ENCODE peak calls at places on chromosomes 4 and X, in seven cellular contexts. One of them, this sample, is unnamed.
A peak's percentile ranks its signal among the peaks of the same experiment; 100 is the strongest.

GRCh38 chrX:118355225-118355920 is 9.5 kb downstream of the WDR44 start:
- DNase-seq in H1: no peak
- DNase-seq in K562: no peak
- DNase-seq in GM12891: no peak
- DNase-seq in GM12878: no peak
- DNase-seq in HepG2: no peak
- DNase-seq in SK-N-SH: no peak
- DNase-seq in this sample: no peak

GRCh38 chr4:40299704-40300336 is 35.3 kb upstream of the CHRNA9 start:
- DNase-seq in GM12891: no peak
- DNase-seq in SK-N-SH: no peak
- DNase-seq in HepG2: no peak
- DNase-seq in K562: no peak
- DNase-seq in H1: no peak
- DNase-seq in GM12878: no peak
- DNase-seq in this sample: no peak

GRCh38 chr4:163251204-163251603 is 81.2 kb downstream of the NPY1R start:
- DNase-seq in SK-N-SH: peak; percentile 8
- DNase-seq in H1: no peak
- DNase-seq in GM12891: no peak
- DNase-seq in HepG2: peak; percentile 4
- DNase-seq in GM12878: no peak
- DNase-seq in K562: no peak
- DNase-seq in this sample: no peak

GRCh38 chr4:83890816-83891215 is 354.9 kb downstream of the GPAT3 start:
- DNase-seq in SK-N-SH: no peak
- DNase-seq in K562: no peak
- DNase-seq in H1: no peak
- DNase-seq in GM12878: no peak
- DNase-seq in HepG2: no peak
- DNase-seq in GM12891: no peak
- DNase-seq in this sample: no peak

GRCh38 chr4:163195247-163195765 is 28.6 kb upstream of the NAF1 start:
- DNase-seq in SK-N-SH: no peak
- DNase-seq in GM12878: no peak
- DNase-seq in H1: no peak
- DNase-seq in HepG2: no peak
- DNase-seq in GM12891: no peak
- DNase-seq in K562: peak; percentile 92
- DNase-seq in this sample: no peak

GRCh38 chr4:145012841-145013240 is 85.2 kb downstream of the ANAPC10 start:
- DNase-seq in GM12891: no peak
- DNase-seq in H1: no peak
- DNase-seq in SK-N-SH: no peak
- DNase-seq in GM12878: no peak
- DNase-seq in K562: no peak
- DNase-seq in HepG2: peak; percentile 10
- DNase-seq in this sample: no peak

GRCh38 chrX:78945186-78945912 is at the start of gene P2RY10:
- DNase-seq in HepG2: no peak
- DNase-seq in GM12891: no peak
- DNase-seq in SK-N-SH: no peak
- DNase-seq in GM12878: peak; percentile 85
- DNase-seq in K562: no peak
- DNase-seq in H1: no peak
- DNase-seq in this sample: no peak

GRCh38 chr4:165560941-165561340 is 182.1 kb downstream of the CPE start:
- DNase-seq in K562: no peak
- DNase-seq in HepG2: no peak
- DNase-seq in SK-N-SH: no peak
- DNase-seq in GM12878: no peak
- DNase-seq in GM12891: no peak
- DNase-seq in H1: no peak
- DNase-seq in this sample: no peak

GRCh38 chr4:147825451-147826287 is 93.8 kb downstream of the ARHGAP10 start:
- DNase-seq in GM12891: no peak
- DNase-seq in HepG2: no peak
- DNase-seq in H1: no peak
- DNase-seq in SK-N-SH: no peak
- DNase-seq in GM12878: no peak
- DNase-seq in K562: no peak
- DNase-seq in this sample: no peak

GRCh38 chr4:148495463-148495862 is 53.2 kb upstream of the NR3C2 start:
- DNase-seq in GM12878: no peak
- DNase-seq in H1: no peak
- DNase-seq in SK-N-SH: no peak
- DNase-seq in HepG2: no peak
- DNase-seq in K562: no peak
- DNase-seq in GM12891: no peak
- DNase-seq in this sample: no peak

GRCh38 chrX:150049647-150050046 is 111.4 kb upstream of the EOLA2 start:
- DNase-seq in SK-N-SH: no peak
- DNase-seq in K562: no peak
- DNase-seq in GM12878: no peak
- DNase-seq in H1: no peak
- DNase-seq in HepG2: no peak
- DNase-seq in GM12891: no peak
- DNase-seq in this sample: no peak

GRCh38 chr4:40846556-40846955 is 96.8 kb downstream of the NSUN7 start:
- DNase-seq in SK-N-SH: no peak
- DNase-seq in GM12878: no peak
- DNase-seq in K562: no peak
- DNase-seq in GM12891: no peak
- DNase-seq in HepG2: no peak
- DNase-seq in H1: no peak
- DNase-seq in this sample: no peak

GRCh38 chrX:115650916-115651315 is 89.9 kb downstream of the PLS3 start:
- DNase-seq in GM12878: peak; percentile 17
- DNase-seq in GM12891: no peak
- DNase-seq in SK-N-SH: peak; percentile 52
- DNase-seq in H1: peak; percentile 50
- DNase-seq in HepG2: peak; percentile 33
- DNase-seq in K562: peak; percentile 8
- DNase-seq in this sample: no peak

GRCh38 chrX:103157511-103158316 is 57.2 kb upstream of the BEX4 start:
- DNase-seq in GM12878: no peak
- DNase-seq in SK-N-SH: peak; percentile 46
- DNase-seq in H1: peak; percentile 51
- DNase-seq in K562: peak; percentile 31
- DNase-seq in GM12891: no peak
- DNase-seq in HepG2: peak; percentile 6
- DNase-seq in this sample: no peak

GRCh38 chr4:129043523-129043922 is 49.8 kb downstream of the SCLT1 start:
- DNase-seq in SK-N-SH: no peak
- DNase-seq in K562: no peak
- DNase-seq in HepG2: peak; percentile 7
- DNase-seq in H1: no peak
- DNase-seq in GM12878: no peak
- DNase-seq in GM12891: no peak
- DNase-seq in this sample: no peak

GRCh38 chr4:3070709-3071500 is 3.4 kb downstream of the HTT-AS start:
- DNase-seq in HepG2: no peak
- DNase-seq in SK-N-SH: no peak
- DNase-seq in H1: no peak
- DNase-seq in GM12891: no peak
- DNase-seq in GM12878: no peak
- DNase-seq in K562: no peak
- DNase-seq in this sample: no peak

GRCh38 chrX:68902706-68903105 is 73.9 kb downstream of the EFNB1 start:
- DNase-seq in GM12878: no peak
- DNase-seq in K562: no peak
- DNase-seq in HepG2: no peak
- DNase-seq in H1: no peak
- DNase-seq in GM12891: no peak
- DNase-seq in SK-N-SH: no peak
- DNase-seq in this sample: no peak

GRCh38 chrX:22095306-22095705 is 63.2 kb downstream of the PHEX start:
- DNase-seq in GM12891: no peak
- DNase-seq in SK-N-SH: no peak
- DNase-seq in K562: no peak
- DNase-seq in HepG2: no peak
- DNase-seq in GM12878: no peak
- DNase-seq in H1: no peak
- DNase-seq in this sample: no peak

GRCh38 chr4:6362896-6363295 is 93.2 kb downstream of the WFS1 start:
- DNase-seq in HepG2: peak; percentile 31
- DNase-seq in GM12891: no peak
- DNase-seq in K562: peak; percentile 68
- DNase-seq in GM12878: no peak
- DNase-seq in H1: peak; percentile 87
- DNase-seq in SK-N-SH: no peak
- DNase-seq in this sample: no peak

GRCh38 chrX:20906571-20906970 is 467.6 kb upstream of the CNKSR2 start:
- DNase-seq in HepG2: no peak
- DNase-seq in GM12878: no peak
- DNase-seq in H1: no peak
- DNase-seq in SK-N-SH: no peak
- DNase-seq in GM12891: no peak
- DNase-seq in K562: no peak
- DNase-seq in this sample: no peak

GRCh38 chr4:82450966-82451755 is 20.8 kb downstream of the ENOPH1 start:
- DNase-seq in K562: no peak
- DNase-seq in HepG2: no peak
- DNase-seq in H1: no peak
- DNase-seq in GM12891: no peak
- DNase-seq in GM12878: no peak
- DNase-seq in SK-N-SH: peak; percentile 67
- DNase-seq in this sample: no peak

GRCh38 chrX:118823263-118824172 is at the start of gene ZCCHC12:
- DNase-seq in H1: peak; percentile 76
- DNase-seq in HepG2: peak; percentile 18
- DNase-seq in SK-N-SH: peak; percentile 77
- DNase-seq in K562: peak; percentile 82
- DNase-seq in GM12891: peak; percentile 32
- DNase-seq in GM12878: no peak
- DNase-seq in this sample: peak; percentile 39

GRCh38 chr4:72468904-72469502 is 100.0 kb downstream of the ADAMTS3 start:
- DNase-seq in HepG2: peak; percentile 17
- DNase-seq in GM12891: no peak
- DNase-seq in GM12878: no peak
- DNase-seq in SK-N-SH: no peak
- DNase-seq in K562: no peak
- DNase-seq in H1: no peak
- DNase-seq in this sample: no peak

GRCh38 chr4:13201241-13201640 is 282.9 kb downstream of the RAB28 start:
- DNase-seq in K562: no peak
- DNase-seq in SK-N-SH: no peak
- DNase-seq in GM12891: no peak
- DNase-seq in HepG2: no peak
- DNase-seq in GM12878: no peak
- DNase-seq in H1: no peak
- DNase-seq in this sample: no peak
- TF ChIP-seq TAF1 in K562: no peak
- TF ChIP-seq TAF1 in SK-N-SH: no peak
- TF ChIP-seq TAF1 in GM12891: no peak
- TF ChIP-seq TAF1 in HepG2: no peak
- TF ChIP-seq TAF1 in GM12878: no peak
- TF ChIP-seq TAF1 in H1: no peak
- TF ChIP-seq TAF1 in this sample: no peak

GRCh38 chrX:152899111-152899873 is 1.4 kb downstream of the ZNF185 start:
- DNase-seq in SK-N-SH: no peak
- DNase-seq in GM12878: no peak
- DNase-seq in GM12891: no peak
- DNase-seq in K562: no peak
- DNase-seq in H1: no peak
- DNase-seq in HepG2: no peak
- DNase-seq in this sample: no peak
- TF ChIP-seq POLR2AphosphoS5 in SK-N-SH: no peak
- TF ChIP-seq POLR2AphosphoS5 in GM12878: no peak
- TF ChIP-seq POLR2AphosphoS5 in GM12891: no peak
- TF ChIP-seq POLR2AphosphoS5 in K562: no peak
- TF ChIP-seq POLR2AphosphoS5 in H1: no peak
- TF ChIP-seq POLR2AphosphoS5 in HepG2: no peak
- TF ChIP-seq POLR2AphosphoS5 in this sample: no peak

DNA sequence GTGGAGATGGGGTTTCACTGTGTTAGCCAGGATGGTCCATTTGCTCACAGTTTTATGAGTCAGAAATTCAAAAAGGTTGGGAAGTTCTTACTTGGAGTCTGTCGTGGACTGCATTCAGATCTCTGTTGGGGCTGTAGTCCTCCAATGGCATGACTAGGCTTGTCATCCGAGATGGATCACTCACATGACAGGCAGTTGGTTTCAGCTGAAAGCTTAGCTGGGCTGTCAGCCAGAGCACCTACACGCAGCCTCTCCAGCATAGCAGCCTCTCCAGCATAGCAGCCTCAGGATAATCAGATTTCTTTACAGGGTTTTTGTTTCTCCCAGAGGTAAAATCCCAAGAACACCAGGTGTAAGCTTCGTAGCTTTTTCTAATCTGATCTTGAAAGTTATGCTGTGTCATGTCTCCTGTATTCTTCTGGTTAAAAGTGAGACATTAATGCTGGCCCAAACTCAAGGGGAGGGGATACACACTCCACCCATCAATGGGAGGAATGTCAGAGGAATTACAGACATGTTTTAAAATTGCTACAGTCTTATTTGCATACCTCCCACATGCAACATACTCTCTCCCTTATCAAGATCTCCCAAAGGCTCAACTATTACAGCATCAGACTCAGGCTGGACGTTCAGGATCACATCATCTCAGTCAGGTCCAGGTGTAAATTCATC is 31.6 kb upstream of the SOD3 start:
- DNase-seq in HepG2: no peak
- DNase-seq in SK-N-SH: no peak
- DNase-seq in H1: no peak
- DNase-seq in GM12891: no peak
- DNase-seq in K562: no peak
- DNase-seq in GM12878: no peak
- DNase-seq in this sample: no peak
- TF ChIP-seq TAF1 in HepG2: no peak
- TF ChIP-seq TAF1 in SK-N-SH: no peak
- TF ChIP-seq TAF1 in H1: no peak
- TF ChIP-seq TAF1 in GM12891: no peak
- TF ChIP-seq TAF1 in K562: no peak
- TF ChIP-seq TAF1 in GM12878: no peak
- TF ChIP-seq TAF1 in this sample: no peak

DNA sequence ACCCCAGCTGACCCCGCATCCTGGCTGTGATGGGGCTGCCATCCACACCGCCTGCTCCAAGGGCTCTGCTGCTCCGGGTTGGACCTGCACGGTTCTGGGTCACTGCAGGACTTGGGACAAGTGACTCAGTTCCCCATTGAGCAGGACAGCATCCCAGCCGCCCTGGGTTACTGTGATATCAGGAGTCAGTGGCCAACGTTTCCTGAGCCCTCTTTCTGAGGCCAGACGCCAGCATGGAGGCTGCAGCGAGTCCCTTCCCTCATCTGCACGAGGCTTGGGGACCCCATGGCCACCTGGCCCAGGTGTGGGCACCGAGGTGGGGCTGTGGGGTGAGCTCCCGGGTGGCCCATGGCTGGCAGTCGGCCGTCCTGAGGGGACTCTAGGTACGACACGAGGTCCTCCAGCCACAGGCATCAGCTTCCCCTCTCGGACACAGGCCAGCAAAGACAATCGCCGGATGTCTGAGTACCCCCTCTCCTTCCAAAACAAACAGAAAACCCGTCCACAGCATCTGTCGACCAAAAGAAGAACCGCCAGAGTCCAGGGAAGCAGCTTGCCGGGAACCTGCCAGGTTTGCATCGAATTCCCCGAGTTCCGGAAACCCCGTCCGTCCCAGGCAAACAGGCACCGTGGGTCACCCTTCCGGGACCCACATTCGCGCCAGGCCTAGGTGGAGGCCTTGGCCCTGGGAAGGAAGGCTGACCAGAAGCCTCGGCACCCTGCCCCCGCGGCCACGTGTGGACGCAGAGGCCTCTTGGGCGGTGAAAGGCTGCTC is 136.1 kb downstream of the FAM53A start:
- DNase-seq in GM12891: no peak
- DNase-seq in HepG2: no peak
- DNase-seq in H1: no peak
- DNase-seq in GM12878: no peak
- DNase-seq in SK-N-SH: no peak
- DNase-seq in K562: no peak
- DNase-seq in this sample: no peak
- TF ChIP-seq POLR2AphosphoS5 in GM12891: no peak
- TF ChIP-seq POLR2AphosphoS5 in HepG2: no peak
- TF ChIP-seq POLR2AphosphoS5 in H1: no peak
- TF ChIP-seq POLR2AphosphoS5 in GM12878: no peak
- TF ChIP-seq POLR2AphosphoS5 in SK-N-SH: no peak
- TF ChIP-seq POLR2AphosphoS5 in K562: no peak
- TF ChIP-seq POLR2AphosphoS5 in this sample: no peak